ENCODE peak calls at places on chromosomes 2 and 18, in nine cellular contexts. H is A549, F is HCT116, X is skeletal muscle cell, M is astrocyte, O is neural progenitor cell, S is prostate gland, K is fibroblast of lung, G is testis. Y is an unnamed sample.

GRCh38 chr18:23629444-23629946 is 33.2 kb downstream of the ANKRD29 start:
- DNase-seq in H (peak), F (no peak), X (no peak), M (no peak), O (no peak), S (no peak), K (no peak), G (no peak), Y (no peak)

GRCh38 chr2:85605406-85606115 is 3.1 kb upstream of the TMEM150A start:
- DNase-seq in H (no peak), F (no peak), X (peak), M (peak), O (no peak), S (no peak), K (peak), G (no peak), Y (no peak)

GRCh38 chr2:234497592-234498023 is 727 bp upstream of the ARL4C start:
- DNase-seq in H (no peak), F (no peak), X (no peak), M (no peak), O (no peak), S (no peak), K (no peak), G (no peak), Y (no peak)

GRCh38 chr2:8595821-8596600 is 85.8 kb upstream of the ID2 start:
- DNase-seq in H (no peak), F (no peak), X (no peak), M (no peak), O (no peak), S (no peak), K (no peak), G (no peak), Y (no peak)

GRCh38 chr2:73925853-73926492 is 707 bp upstream of the DGUOK start:
- DNase-seq in H (peak), F (no peak), X (no peak), M (no peak), O (no peak), S (peak), K (no peak), G (peak), Y (peak)

GRCh38 chr18:71878226-71878625 is 665.9 kb downstream of the CBLN2 start:
- DNase-seq in H (no peak), F (no peak), X (no peak), M (no peak), O (no peak), S (no peak), K (no peak), G (no peak), Y (no peak)

GRCh38 chr2:216775043-216775453 is 79.7 kb upstream of the IGFBP5 start:
- DNase-seq in H (peak), F (peak), X (peak), M (peak), O (no peak), S (no peak), K (peak), G (no peak), Y (no peak)

GRCh38 chr2:113966171-113966570 is 76.3 kb downstream of the ACTR3 start:
- DNase-seq in H (no peak), F (no peak), X (no peak), M (no peak), O (no peak), S (no peak), K (no peak), G (no peak), Y (no peak)

GRCh38 chr18:7658701-7659100 is 91.6 kb downstream of the PTPRM start:
- DNase-seq in H (no peak), F (no peak), X (no peak), M (peak), O (no peak), S (no peak), K (peak), G (no peak), Y (no peak)

GRCh38 chr2:98468621-98469236 is 24.1 kb downstream of the INPP4A start:
- DNase-seq in H (no peak), F (no peak), X (no peak), M (peak), O (no peak), S (no peak), K (peak), G (no peak), Y (no peak)

GRCh38 chr2:174761837-174762236 is 2.4 kb downstream of the CHRNA1 start:
- DNase-seq in H (no peak), F (no peak), X (peak), M (peak), O (no peak), S (no peak), K (peak), G (no peak), Y (no peak)

GRCh38 chr2:58540680-58541079 is 299.6 kb upstream of the FANCL start:
- DNase-seq in H (no peak), F (no peak), X (no peak), M (no peak), O (peak), S (no peak), K (no peak), G (no peak), Y (no peak)

GRCh38 chr2:39875182-39875913 is 96.3 kb upstream of the THUMPD2 start:
- DNase-seq in H (peak), F (no peak), X (peak), M (peak), O (no peak), S (no peak), K (peak), G (peak), Y (no peak)

GRCh38 chr2:98731709-98732349 is 897 bp upstream of the MGAT4A start:
- DNase-seq in H (no peak), F (no peak), X (no peak), M (no peak), O (no peak), S (no peak), K (no peak), G (no peak), Y (no peak)

GRCh38 chr2:43840961-43841360 is 2.2 kb downstream of the ABCG8 start:
- DNase-seq in H (no peak), F (no peak), X (no peak), M (no peak), O (no peak), S (no peak), K (no peak), G (no peak), Y (no peak)

GRCh38 chr2:218564056-218564455 is 4.1 kb downstream of the USP37 start:
- DNase-seq in H (no peak), F (no peak), X (no peak), M (no peak), O (no peak), S (no peak), K (no peak), G (no peak), Y (no peak)

GRCh38 chr2:237859082-237859433 is 365 bp upstream of the RAMP1 start:
- DNase-seq in H (no peak), F (no peak), X (no peak), M (no peak), O (no peak), S (no peak), K (no peak), G (no peak), Y (no peak)

GRCh38 chr18:1150344-1150743 is 245.7 kb downstream of the ADCYAP1 start:
- DNase-seq in H (no peak), F (no peak), X (no peak), M (no peak), O (no peak), S (no peak), K (no peak), G (no peak), Y (no peak)

GRCh38 chr2:239829326-239829725 is 195.8 kb downstream of the NDUFA10 start:
- DNase-seq in H (no peak), F (no peak), X (no peak), M (no peak), O (no peak), S (no peak), K (no peak), G (peak), Y (no peak)

GRCh38 chr2:233489666-233490065 is 76.9 kb downstream of the USP40 start:
- DNase-seq in H (no peak), F (no peak), X (peak), M (peak), O (no peak), S (no peak), K (peak), G (no peak), Y (no peak)

GRCh38 chr2:133434962-133435668 is 133.1 kb downstream of the NCKAP5 start:
- DNase-seq in H (peak), F (no peak), X (peak), M (peak), O (no peak), S (no peak), K (peak), G (no peak), Y (no peak)

GRCh38 chr2:172086349-172087190 is 1.3 kb downstream of the DLX1 start:
- DNase-seq in H (no peak), F (no peak), X (no peak), M (no peak), O (peak), S (no peak), K (no peak), G (no peak), Y (peak)

GRCh38 chr18:74695170-74695569 is 97.5 kb downstream of the ZNF407 start:
- DNase-seq in H (no peak), F (no peak), X (no peak), M (no peak), O (no peak), S (no peak), K (no peak), G (no peak), Y (no peak)

GRCh38 chr2:207149253-207150213 is 16.2 kb downstream of the KLF7 start:
- DNase-seq in H (no peak), F (no peak), X (no peak), M (peak), O (no peak), S (no peak), K (peak), G (no peak), Y (no peak)

GRCh38 chr2:237201461-237202287 is 116.0 kb downstream of the COPS8 start:
- DNase-seq in H (peak), F (peak), X (peak), M (peak), O (no peak), S (no peak), K (peak), G (peak), Y (no peak)

GRCh38 chr2:182647499-182647787 is 68.6 kb upstream of the DNAJC10 start:
- DNase-seq in H (no peak), F (no peak), X (no peak), M (no peak), O (no peak), S (no peak), K (no peak), G (no peak), Y (no peak)

GRCh38 chr2:58032016-58032750 is 14.4 kb upstream of the VRK2 start:
- DNase-seq in H (no peak), F (no peak), X (no peak), M (peak), O (no peak), S (no peak), K (peak), G (no peak), Y (no peak)

GRCh38 chr2:207330912-207331311 is 165.2 kb upstream of the KLF7 start:
- DNase-seq in H (peak), F (peak), X (peak), M (peak), O (no peak), S (no peak), K (peak), G (no peak), Y (no peak)

GRCh38 chr18:9710037-9710436 is 1.9 kb downstream of the RAB31 start:
- DNase-seq in H (no peak), F (no peak), X (no peak), M (no peak), O (no peak), S (no peak), K (no peak), G (no peak), Y (no peak)

GRCh38 chr18:76620326-76620813 is 125.3 kb upstream of the ZNF516 start:
- DNase-seq in H (no peak), F (peak), X (peak), M (peak), O (peak), S (peak), K (peak), G (peak), Y (peak)
- H3K4me3 ChIP-seq in H (no peak), F (no peak), X (peak), M (peak), O (peak), S (peak), K (peak), G (peak), Y (peak)

GRCh38 chr2:231123362-231123898 is 1.4 kb downstream of the HTR2B start:
- DNase-seq in H (no peak), F (no peak), X (no peak), M (peak), O (no peak), S (no peak), K (peak), G (no peak), Y (no peak)
- H3K4me3 ChIP-seq in H (no peak), F (no peak), X (no peak), M (no peak), O (no peak), S (no peak), K (peak), G (no peak), Y (no peak)

DNA sequence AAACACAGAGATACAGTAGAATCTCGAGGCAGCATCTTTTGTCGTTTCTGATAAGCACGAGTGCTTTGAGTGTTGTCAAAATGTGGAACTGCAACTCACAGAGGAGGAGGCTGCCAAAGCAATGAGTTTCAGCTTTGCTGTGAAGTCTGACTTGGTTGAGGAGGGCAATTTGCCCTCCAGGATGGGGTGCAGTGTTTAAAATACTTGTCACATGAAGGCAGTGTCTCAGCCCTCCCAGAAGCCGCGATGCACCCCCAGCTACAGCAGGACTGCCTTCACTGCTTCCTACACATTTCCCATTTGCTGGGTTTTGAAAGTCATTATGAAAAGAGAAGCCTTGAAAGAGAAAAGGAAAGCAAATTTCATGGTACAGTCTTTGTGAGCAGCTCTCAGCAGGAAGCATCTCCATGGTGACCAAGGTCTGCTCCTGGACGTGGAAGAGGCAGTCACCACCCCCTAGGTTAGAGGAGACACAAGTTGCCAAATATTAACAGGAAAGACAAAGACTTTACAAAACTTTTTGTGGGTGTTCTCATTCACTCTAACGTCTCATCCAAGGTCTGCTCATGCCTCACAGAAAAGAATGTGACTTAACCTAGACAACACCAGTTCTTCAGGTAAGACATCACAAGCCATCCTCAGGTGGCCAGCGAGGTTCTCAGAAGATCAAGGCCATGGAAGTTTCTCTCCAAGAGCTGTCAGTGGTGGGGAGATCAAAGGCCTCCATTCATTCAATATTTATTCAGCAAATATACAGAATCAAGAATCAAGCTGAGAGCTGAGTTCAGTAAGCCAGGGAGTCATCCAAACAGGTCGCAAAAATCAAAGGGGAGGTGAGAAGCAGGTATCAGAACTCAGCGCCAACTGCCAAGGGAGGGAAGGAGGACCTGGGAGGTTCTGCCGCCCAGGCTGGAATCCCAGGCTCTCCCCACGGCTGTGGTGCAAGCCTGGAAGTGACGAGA is 476.0 kb downstream of the EIPR1 start:
- DNase-seq in H (no peak), F (no peak), X (no peak), M (no peak), O (no peak), S (no peak), K (no peak), G (no peak), Y (no peak)
- H3K4me3 ChIP-seq in H (no peak), F (no peak), X (no peak), M (no peak), O (no peak), S (no peak), K (no peak), G (no peak), Y (no peak)

GRCh38 chr2:66578853-66579158 is 143.9 kb downstream of the MEIS1 start:
- DNase-seq in H (no peak), F (no peak), X (no peak), M (no peak), O (no peak), S (no peak), K (no peak), G (no peak), Y (no peak)

GRCh38 chr2:66576381-66577330 is 141.7 kb downstream of the MEIS1 start:
- DNase-seq in H (peak), F (no peak), X (no peak), M (no peak), O (peak), S (peak), K (peak), G (peak), Y (peak)

GRCh38 chr2:66577331-66578041 is 142.6 kb downstream of the MEIS1 start:
- DNase-seq in H (no peak), F (no peak), X (no peak), M (no peak), O (peak), S (no peak), K (no peak), G (no peak), Y (no peak)

GRCh38 chr2:66579494-66579893 is 144.6 kb downstream of the MEIS1 start:
- DNase-seq in H (no peak), F (no peak), X (no peak), M (no peak), O (no peak), S (no peak), K (no peak), G (no peak), Y (no peak)

DNA sequence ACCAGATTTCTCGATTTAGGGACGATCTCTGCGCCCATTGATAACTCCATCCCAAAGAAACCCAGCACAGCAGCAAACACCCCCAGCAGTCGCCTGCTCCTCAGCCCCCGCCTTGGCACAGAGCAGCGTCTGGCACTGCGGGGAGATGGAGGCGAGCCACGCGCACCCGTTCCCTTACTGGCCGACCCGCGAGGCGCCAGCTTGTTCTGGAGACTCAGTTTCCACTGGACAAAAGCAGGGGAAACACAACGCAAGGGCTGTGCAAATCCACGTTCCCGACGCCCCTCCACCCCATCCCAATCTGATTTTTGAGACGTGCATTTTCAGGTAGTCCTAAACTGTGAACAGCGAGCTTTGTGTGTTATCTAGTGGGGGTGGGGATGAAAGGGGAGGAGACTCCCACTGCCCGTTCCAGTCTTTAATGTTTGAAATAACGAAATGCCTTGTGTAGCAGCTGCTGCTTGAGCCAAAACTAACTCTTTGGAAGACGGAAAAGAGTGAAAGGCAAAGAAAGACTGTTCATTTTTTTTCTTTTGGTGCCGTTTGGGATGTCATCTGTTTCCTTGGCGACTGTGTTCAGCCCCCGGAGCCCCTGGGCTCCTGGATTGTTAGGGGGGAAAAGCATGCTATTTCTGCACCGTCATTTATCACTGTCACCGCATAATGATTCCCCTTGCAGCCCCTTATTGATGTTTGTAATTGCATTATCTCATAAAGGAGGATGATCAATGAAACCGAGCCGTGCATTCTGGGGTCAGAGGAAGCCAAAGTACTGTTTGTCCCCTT is 143.3 kb downstream of the MEIS1 start:
- DNase-seq in H (no peak), F (no peak), X (no peak), M (no peak), O (peak), S (no peak), K (no peak), G (no peak), Y (no peak)
- H3K4me3 ChIP-seq in H (peak), F (no peak), X (no peak), M (peak), O (peak), S (no peak), K (peak), G (no peak), Y (peak)

DNA sequence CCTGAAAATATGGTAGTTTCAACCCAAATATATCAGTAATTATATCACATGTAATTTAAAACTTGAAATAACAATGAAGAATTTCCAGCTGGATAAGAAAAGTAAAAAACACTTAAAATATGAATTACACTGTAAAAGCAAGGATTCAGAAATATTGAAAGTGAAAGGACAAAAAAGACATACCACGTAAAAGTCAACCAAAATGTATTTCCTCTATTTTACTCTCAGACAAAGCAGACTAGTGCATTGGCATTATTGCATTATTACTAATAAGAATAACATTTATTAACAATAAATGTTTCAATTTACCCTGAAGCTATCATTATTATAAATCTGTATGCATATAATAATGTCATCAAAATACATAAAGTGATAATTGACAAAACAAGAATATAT is 445.1 kb upstream of the TRIB2 start:
- DNase-seq in H (no peak), F (no peak), X (no peak), M (no peak), O (no peak), S (no peak), K (no peak), G (no peak), Y (no peak)
- H3K4me3 ChIP-seq in H (no peak), F (no peak), X (no peak), M (no peak), O (no peak), S (no peak), K (no peak), G (no peak), Y (no peak)

DNA sequence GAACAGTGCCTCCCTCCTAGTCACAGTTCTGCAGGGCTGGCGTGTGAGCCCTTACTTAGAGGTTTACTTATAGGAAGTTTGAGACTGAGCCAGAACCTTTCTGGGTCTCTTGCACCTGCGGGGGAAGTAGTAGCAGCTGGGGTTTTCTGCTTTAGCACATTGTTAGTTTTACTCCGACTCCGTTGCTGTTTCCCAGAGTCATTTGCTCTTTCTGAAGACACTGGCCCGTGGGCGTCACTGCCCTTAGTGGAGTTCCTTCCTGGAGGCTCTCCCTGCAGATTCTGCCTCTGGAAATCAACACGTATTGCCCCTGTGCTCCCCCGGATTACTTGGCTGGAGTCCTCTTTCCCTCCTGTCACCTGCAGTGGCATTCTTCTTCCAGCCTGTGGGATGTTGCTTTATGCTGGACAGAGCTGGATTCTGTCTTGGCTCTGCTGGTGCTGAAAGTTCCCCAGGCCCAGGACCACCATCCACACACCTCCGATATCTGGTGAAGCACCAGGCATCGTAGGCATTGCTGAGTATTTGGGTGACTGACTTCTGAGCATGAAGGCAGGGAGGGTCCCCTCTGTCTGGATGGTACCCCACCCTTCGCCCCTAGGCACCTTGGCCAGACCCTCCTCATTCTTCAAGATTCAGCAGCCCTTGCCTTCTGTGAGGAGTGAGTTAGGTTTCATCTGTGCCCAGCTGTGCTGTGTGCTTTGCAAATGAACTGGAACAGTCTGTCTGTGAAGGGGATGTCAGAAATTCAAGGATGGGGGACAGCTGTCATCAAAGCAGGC is 51.7 kb downstream of the AGAP1 start:
- DNase-seq in H (no peak), F (no peak), X (no peak), M (no peak), O (no peak), S (no peak), K (no peak), G (no peak), Y (peak)
- H3K4me3 ChIP-seq in H (no peak), F (no peak), X (no peak), M (no peak), O (no peak), S (no peak), K (no peak), G (no peak), Y (no peak)

GRCh38 chr2:199603748-199604291 is 146.1 kb upstream of the SATB2 start:
- DNase-seq in H (no peak), F (no peak), X (no peak), M (peak), O (peak), S (no peak), K (peak), G (no peak), Y (no peak)
- H3K4me3 ChIP-seq in H (no peak), F (no peak), X (peak), M (peak), O (peak), S (no peak), K (no peak), G (no peak), Y (no peak)